ENCODE peak calls at places on chromosome 4, in ten cellular contexts. H is neural progenitor cell; T is Peyer's patch; C is WERI-Rb-1; D is CD8-positive, alpha-beta T cell; I is esophagus squamous epithelium; W is fibroblast of villous mesenchyme; F is fibroblast of lung; J is MM.1S; G is IMR-90. L is an unnamed sample.
A peak's percentile ranks its signal among the peaks of the same experiment; 100 is the strongest.

GRCh38 chr4:76459291-76459723 is 24.3 kb downstream of the SHROOM3 start:
- DNase-seq in G (peak; percentile 22), J (no peak), I (no peak), F (peak; percentile 98), H (peak; percentile 97), W (peak; percentile 7), C (no peak), D (no peak), T (no peak), L (no peak)

GRCh38 chr4:168562021-168562691 is 65.3 kb downstream of the PALLD start:
- DNase-seq in T (no peak), D (no peak), C (no peak), G (peak; percentile 64), I (no peak), H (no peak), W (peak; percentile 80), F (peak; percentile 80), J (no peak), L (no peak)

GRCh38 chr4:31592293-31592692 is 872.1 kb downstream of the PCDH7 start:
- DNase-seq in H (no peak), D (no peak), W (no peak), I (no peak), J (no peak), G (no peak), T (no peak), C (no peak), F (no peak), L (no peak)

GRCh38 chr4:156505341-156505955 is 466.2 kb downstream of the PDGFC start:
- DNase-seq in T (no peak), G (no peak), H (peak; percentile 60), W (peak; percentile 52), F (peak; percentile 61), C (peak; percentile 95), I (no peak), J (no peak), D (no peak), L (no peak)

GRCh38 chr4:7037425-7037824 is 5.7 kb upstream of the TADA2B start:
- DNase-seq in I (no peak), G (no peak), D (no peak), F (no peak), C (no peak), T (no peak), W (no peak), H (no peak), J (no peak), L (no peak)

GRCh38 chr4:182918791-182919302 is 1.7 kb upstream of the DCTD start:
- DNase-seq in F (no peak), G (no peak), W (no peak), I (no peak), J (peak; percentile 74), T (peak; percentile 27), C (no peak), H (no peak), D (no peak), L (no peak)

GRCh38 chr4:152094851-152095700 is 334.3 kb upstream of the GATB start:
- DNase-seq in D (no peak), W (no peak), C (no peak), H (no peak), G (peak; percentile 67), F (peak; percentile 79), T (no peak), I (no peak), J (no peak), L (no peak)

GRCh38 chr4:64539234-64539849 is 130.1 kb upstream of the TECRL start:
- DNase-seq in I (no peak), D (no peak), C (peak; percentile 67), F (peak; percentile 51), G (peak; percentile 49), J (peak; percentile 71), W (peak; percentile 54), T (no peak), H (peak; percentile 68), L (peak; percentile 54)

DNA sequence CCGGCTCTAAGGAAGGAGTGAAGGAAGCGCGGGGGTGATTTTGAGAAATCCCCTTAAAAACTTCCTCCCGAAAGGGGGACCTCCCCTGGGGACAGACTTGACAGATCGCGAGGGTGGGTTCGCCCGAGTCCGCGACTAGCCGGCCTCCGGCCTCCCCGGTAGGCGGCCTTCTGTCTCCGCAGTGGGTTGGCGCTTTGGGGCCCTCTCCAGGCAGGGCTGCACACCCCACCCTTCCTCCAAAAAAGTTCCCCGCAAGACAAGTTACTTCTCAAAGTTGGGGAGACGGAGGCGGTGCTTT is 24.8 kb downstream of the HOPX start:
- DNase-seq in H (peak; percentile 43), F (no peak), W (no peak), I (no peak), G (no peak), J (peak; percentile 12), T (peak; percentile 23), D (peak; percentile 47), C (peak; percentile 31), L (peak; percentile 71)
- TF ChIP-seq CTCF in H (peak; percentile 34), F (peak; percentile 30), W (no peak), I (peak; percentile 15), G (peak; percentile 25), J (peak; percentile 40), T (no peak), D (no peak), C (peak; percentile 55), L (no peak)

GRCh38 chr4:82126641-82127040 is 247.2 kb downstream of the HNRNPD start:
- DNase-seq in F (no peak), D (no peak), I (no peak), G (no peak), J (no peak), C (no peak), T (no peak), W (no peak), H (no peak), L (no peak)

GRCh38 chr4:82125863-82126297 is 247.9 kb downstream of the HNRNPD start:
- DNase-seq in T (no peak), G (no peak), J (no peak), F (no peak), C (no peak), W (no peak), D (no peak), I (no peak), H (no peak), L (no peak)

GRCh38 chr4:82125170-82125862 is 248.5 kb downstream of the HNRNPD start:
- DNase-seq in H (no peak), J (no peak), F (no peak), T (no peak), I (no peak), W (no peak), G (no peak), D (no peak), C (peak; percentile 65), L (no peak)

GRCh38 chr4:82124365-82124764 is 249.4 kb downstream of the HNRNPD start:
- DNase-seq in F (no peak), W (no peak), T (no peak), J (no peak), H (no peak), G (no peak), C (no peak), I (no peak), D (no peak), L (no peak)

DNA sequence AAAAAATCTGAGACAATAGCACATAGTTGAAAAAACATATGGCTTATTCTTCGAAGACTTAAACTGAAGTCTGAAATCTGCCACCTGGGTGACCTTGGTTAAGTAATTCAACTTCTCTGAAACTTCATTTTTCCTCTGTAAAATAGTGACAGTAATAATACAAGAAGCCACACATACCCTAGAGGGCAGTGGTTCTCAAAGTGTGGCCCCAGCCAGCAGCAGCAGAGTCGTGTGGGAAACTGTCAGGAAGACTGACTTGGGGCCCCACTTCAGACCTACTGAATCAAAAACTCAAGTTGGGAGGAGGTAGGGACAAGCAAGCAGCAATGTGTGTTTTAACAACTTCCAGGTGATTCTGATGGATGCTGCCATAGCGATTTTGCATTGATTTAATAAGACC is 249.9 kb downstream of the HNRNPD start:
- DNase-seq in J (no peak), G (no peak), I (no peak), D (no peak), C (no peak), T (no peak), F (no peak), W (no peak), H (peak; percentile 9), L (no peak)
- TF ChIP-seq CTCF in J (no peak), G (no peak), I (no peak), D (no peak), C (no peak), T (no peak), F (no peak), W (no peak), H (no peak), L (no peak)

DNA sequence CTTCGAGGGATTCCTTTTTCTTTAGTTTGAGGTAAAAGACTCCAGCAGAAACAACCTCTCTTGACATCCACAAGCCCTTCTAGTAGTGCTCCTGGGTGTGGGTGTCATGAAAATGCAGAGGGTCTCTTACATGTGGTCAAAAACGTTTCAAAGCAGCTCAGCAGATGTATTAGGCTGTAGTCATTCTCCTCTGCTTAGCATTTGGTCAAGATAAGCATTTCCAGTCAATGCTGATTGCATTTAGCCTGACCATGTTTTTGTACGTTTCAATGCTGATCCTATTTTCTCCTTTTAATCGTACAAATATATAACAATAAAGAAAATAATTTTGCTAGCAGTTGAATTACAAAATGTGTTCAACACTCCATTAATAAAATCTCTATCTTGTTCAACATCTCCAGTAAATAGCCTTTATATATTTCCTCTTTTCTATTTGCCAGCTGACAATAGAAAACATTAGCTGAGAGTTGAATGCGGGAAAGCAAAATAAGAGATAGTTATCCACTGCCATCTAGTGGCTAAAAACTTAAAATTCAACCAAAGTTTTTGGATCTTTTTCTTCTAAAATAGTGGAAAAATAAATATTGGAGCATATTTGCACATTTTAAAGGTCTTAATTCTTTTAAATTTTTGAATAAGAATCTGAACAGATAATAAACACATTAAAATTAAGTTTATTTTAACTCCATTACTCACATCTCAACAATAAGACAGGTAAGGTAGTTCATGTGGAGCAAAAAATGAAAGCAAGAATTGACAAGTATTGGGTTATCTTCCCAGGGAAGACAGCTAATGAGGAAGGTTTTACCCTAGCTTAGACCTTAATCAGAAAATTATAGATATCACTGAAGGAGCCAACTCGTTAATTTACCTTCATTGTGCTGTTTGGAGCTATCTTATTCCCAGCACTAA is 15.2 kb upstream of the PACRGL start:
- DNase-seq in W (peak; percentile 33), G (peak; percentile 27), J (peak; percentile 27), D (no peak), F (no peak), H (peak; percentile 35), C (no peak), I (no peak), T (no peak), L (peak; percentile 22)
- TF ChIP-seq CTCF in W (peak; percentile 60), G (peak; percentile 73), J (peak; percentile 49), D (peak; percentile 89), F (peak; percentile 28), H (peak; percentile 83), C (no peak), I (peak; percentile 9), T (no peak), L (no peak)

GRCh38 chr4:55186700-55187099 is 61.3 kb upstream of the KDR start:
- DNase-seq in I (no peak), C (no peak), W (no peak), J (no peak), F (no peak), H (peak; percentile 66), G (no peak), D (no peak), T (no peak), L (no peak)

GRCh38 chr4:55181606-55182005 is 56.2 kb upstream of the KDR start:
- DNase-seq in I (no peak), F (peak; percentile 78), J (no peak), H (no peak), D (no peak), T (no peak), G (peak; percentile 42), C (no peak), W (peak; percentile 80), L (no peak)

GRCh38 chr4:55184600-55185523 is 59.5 kb upstream of the KDR start:
- DNase-seq in T (no peak), D (no peak), G (peak; percentile 66), H (no peak), W (peak; percentile 83), I (no peak), C (peak; percentile 43), F (peak; percentile 64), J (peak; percentile 33), L (peak; percentile 27)

GRCh38 chr4:55186123-55186522 is 60.7 kb upstream of the KDR start:
- DNase-seq in T (no peak), G (no peak), C (no peak), W (no peak), I (no peak), D (no peak), H (no peak), F (no peak), J (no peak), L (no peak)

DNA sequence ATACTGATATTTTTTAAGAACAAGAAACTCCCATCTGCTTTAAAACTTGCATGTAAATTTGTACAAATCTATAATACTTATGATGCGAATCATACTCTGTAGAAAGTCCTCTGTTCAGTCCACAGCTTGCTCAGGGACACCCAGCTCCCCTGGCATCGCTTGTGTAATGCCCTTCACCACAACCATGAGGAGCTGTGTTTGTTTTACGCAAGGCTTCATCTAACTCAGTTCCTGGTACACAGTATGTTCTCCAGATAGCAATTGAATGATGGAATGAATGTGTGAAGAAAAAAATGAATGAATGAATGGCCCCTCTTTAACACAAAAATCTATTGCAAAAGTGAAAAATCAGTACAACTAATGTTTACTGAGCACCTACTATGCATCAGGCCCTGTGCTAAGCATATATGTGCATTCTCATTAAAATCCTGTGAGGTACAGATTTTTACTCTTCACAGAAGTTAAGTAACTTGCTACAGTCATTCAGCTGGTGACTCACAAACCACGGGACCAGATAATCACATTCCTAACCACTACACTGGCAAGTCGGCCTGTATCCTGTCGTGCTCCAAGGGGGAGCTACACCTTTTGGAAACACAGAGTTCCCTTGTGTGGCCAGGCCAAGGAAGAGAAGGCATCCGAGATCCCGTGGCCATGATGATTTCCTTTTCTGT is 58.7 kb upstream of the KDR start:
- DNase-seq in C (no peak), G (peak; percentile 97), W (peak; percentile 93), T (no peak), F (peak; percentile 97), H (no peak), D (no peak), J (no peak), I (no peak), L (no peak)
- TF ChIP-seq CTCF in C (no peak), G (no peak), W (no peak), T (no peak), F (no peak), H (no peak), D (no peak), J (no peak), I (no peak), L (no peak)